ENCODE peak calls at places on chromosomes 2 and 18, in nine cellular contexts. Y is caudate nucleus; F is left lung; W is EH; T is activated CD4-positive, CD25-positive, alpha-beta regulatory T cell; C is H4; H is hippocampal formation; R is endodermal cell; V is GM12891. Q is an unnamed sample.

GRCh38 chr18:75200071-75200470 is 8.9 kb downstream of the PTGR3 start:
- DNase-seq in C (no peak), W (peak; percentile 82), F (no peak), V (no peak), R (no peak), Y (no peak), T (no peak), H (no peak), Q (no peak)

GRCh38 chr2:33209976-33210375 is 263.2 kb downstream of the LTBP1 start:
- DNase-seq in V (no peak), F (no peak), H (no peak), C (no peak), W (peak; percentile 47), R (no peak), T (no peak), Y (no peak), Q (no peak)

GRCh38 chr2:227717687-227718567 is at the start of gene SLC19A3:
- DNase-seq in Y (peak; percentile 37), V (no peak), F (peak; percentile 90), C (no peak), W (peak; percentile 76), H (peak; percentile 59), R (peak; percentile 95), T (no peak), Q (peak; percentile 95)

GRCh38 chr2:16607306-16607705 is 58.3 kb downstream of the CYRIA start:
- DNase-seq in V (no peak), Y (no peak), R (peak; percentile 30), W (no peak), H (no peak), F (no peak), C (no peak), T (no peak), Q (no peak)

GRCh38 chr2:157497603-157498314 is 53.9 kb upstream of the CYTIP start:
- DNase-seq in C (peak; percentile 70), V (peak; percentile 10), Y (no peak), H (no peak), R (peak; percentile 45), F (no peak), W (peak; percentile 48), T (no peak), Q (peak; percentile 82)

GRCh38 chr2:241107384-241107783 is 5.3 kb upstream of the MTERF4 start:
- DNase-seq in V (no peak), H (no peak), Y (no peak), C (no peak), R (peak; percentile 24), T (no peak), W (no peak), F (no peak), Q (no peak)

GRCh38 chr2:25740810-25741381 is 67.5 kb upstream of the DTNB start:
- DNase-seq in T (no peak), W (peak; percentile 42), Y (no peak), H (no peak), R (peak; percentile 82), F (no peak), C (no peak), V (no peak), Q (peak; percentile 63)

GRCh38 chr2:117856415-117857210 is 42.1 kb downstream of the DDX18 start:
- DNase-seq in W (peak; percentile 99), Y (no peak), T (no peak), H (no peak), F (no peak), V (no peak), R (no peak), C (peak; percentile 89), Q (peak; percentile 4)

GRCh38 chr18:51092097-51092496 is 62.1 kb downstream of the SMAD4 start:
- DNase-seq in V (no peak), H (no peak), R (no peak), F (no peak), W (no peak), Y (no peak), C (no peak), T (no peak), Q (no peak)

GRCh38 chr2:121427187-121427689 is 103.4 kb upstream of the RNU4ATAC start:
- DNase-seq in W (no peak), R (no peak), H (no peak), F (no peak), Y (no peak), V (no peak), C (no peak), T (no peak), Q (no peak)

GRCh38 chr2:37802106-37802791 is 122.8 kb upstream of the RMDN2 start:
- DNase-seq in H (no peak), Y (no peak), T (no peak), F (no peak), R (no peak), C (no peak), W (peak; percentile 79), V (no peak), Q (no peak)

GRCh38 chr2:39665811-39666488 is at the start of gene TMEM178A:
- DNase-seq in F (peak; percentile 78), H (no peak), R (peak; percentile 81), V (peak; percentile 43), W (no peak), Y (no peak), T (no peak), C (no peak), Q (peak; percentile 79)

GRCh38 chr2:69915050-69915945 is at the start of gene MXD1:
- DNase-seq in W (peak; percentile 11), F (no peak), V (no peak), H (no peak), Y (no peak), C (no peak), T (no peak), R (peak; percentile 63), Q (peak; percentile 58)

GRCh38 chr2:83071914-83072313 is 1387.2 kb downstream of the SUCLG1 start:
- DNase-seq in V (no peak), H (no peak), Y (no peak), W (no peak), R (no peak), F (no peak), T (no peak), C (no peak), Q (peak; percentile 28)

GRCh38 chr2:76169289-76169688 is 458.6 kb upstream of the GCFC2 start:
- DNase-seq in W (no peak), T (no peak), F (no peak), V (no peak), H (no peak), R (no peak), Y (no peak), C (no peak), Q (no peak)

GRCh38 chr18:57431512-57432080 is 3.6 kb upstream of the ONECUT2 start:
- DNase-seq in T (no peak), Y (no peak), C (no peak), F (no peak), V (no peak), W (no peak), R (no peak), H (no peak), Q (no peak)

GRCh38 chr2:205762883-205763282 is 80.6 kb downstream of the NRP2 start:
- DNase-seq in Y (no peak), W (peak; percentile 34), V (no peak), R (no peak), T (no peak), H (no peak), C (no peak), F (no peak), Q (no peak)

GRCh38 chr2:43323810-43324588 is 97.6 kb upstream of the ZFP36L2 start:
- DNase-seq in R (no peak), W (no peak), C (no peak), F (no peak), Y (no peak), T (no peak), V (no peak), H (no peak), Q (no peak)

GRCh38 chr2:33272001-33272400 is 204.4 kb upstream of the RASGRP3 start:
- DNase-seq in W (peak; percentile 30), F (no peak), R (no peak), C (no peak), V (peak; percentile 34), T (no peak), H (no peak), Y (no peak), Q (no peak)

GRCh38 chr18:22342625-22343024 is 75.1 kb downstream of the CTAGE1 start:
- DNase-seq in Y (no peak), F (no peak), R (no peak), V (no peak), T (no peak), H (no peak), C (peak; percentile 93), W (peak; percentile 71), Q (no peak)

GRCh38 chr2:225400546-225400945 is 1.0 kb downstream of the NYAP2 start:
- DNase-seq in C (no peak), V (no peak), W (no peak), F (no peak), Y (no peak), R (no peak), T (no peak), H (no peak), Q (no peak)

GRCh38 chr18:45962461-45962860 is 4.7 kb downstream of the EPG5 start:
- DNase-seq in W (peak; percentile 90), Y (no peak), F (no peak), T (no peak), C (peak; percentile 43), R (no peak), V (no peak), H (no peak), Q (no peak)

Q was measured in GM23338.